ENCODE peak calls at places on chromosomes 7 and 10, in six cellular contexts. E, P, V, B, X and W are unnamed samples.

GRCh38 chr10:68576118-68576517 is 16.0 kb downstream of the TET1 start:
- DNase-seq in E (no peak), P (no peak), V (no peak), B (no peak), X (no peak), W (no peak)

GRCh38 chr7:11430112-11430511 is 401.9 kb downstream of the THSD7A start:
- DNase-seq in E (no peak), P (no peak), V (no peak), B (no peak), X (no peak), W (no peak)

GRCh38 chr7:90599892-90600555 is 3.9 kb downstream of the CDK14 start:
- DNase-seq in E (no peak), P (no peak), V (no peak), B (peak; percentile 86), X (no peak), W (no peak)

GRCh38 chr7:99929730-99930053 is 272 bp upstream of the GJC3 start:
- DNase-seq in E (no peak), P (no peak), V (no peak), B (no peak), X (no peak), W (no peak)

GRCh38 chr10:111384556-111384955 is 307.7 kb downstream of the ADRA2A start:
- DNase-seq in E (no peak), P (no peak), V (no peak), B (no peak), X (no peak), W (no peak)

GRCh38 chr7:19988860-19989259 is 215.4 kb upstream of the TMEM196 start:
- DNase-seq in E (no peak), P (no peak), V (no peak), B (no peak), X (no peak), W (no peak)

GRCh38 chr7:116999316-116999715 is 46.0 kb downstream of the ST7 start:
- DNase-seq in E (no peak), P (no peak), V (no peak), B (no peak), X (no peak), W (no peak)

GRCh38 chr10:110311357-110311949 is 6.7 kb upstream of the SMNDC1 start:
- DNase-seq in E (no peak), P (peak; percentile 61), V (peak; percentile 79), B (peak; percentile 86), X (peak; percentile 47), W (peak; percentile 67)

GRCh38 chr7:80324032-80324431 is 187.8 kb downstream of the GNAT3 start:
- DNase-seq in E (no peak), P (peak; percentile 59), V (no peak), B (no peak), X (no peak), W (no peak)

GRCh38 chr7:148738737-148739535 is 40.2 kb downstream of the CUL1 start:
- DNase-seq in E (no peak), P (no peak), V (no peak), B (no peak), X (no peak), W (no peak)

GRCh38 chr10:20007426-20007825 is 191.2 kb downstream of the PLXDC2 start:
- DNase-seq in E (no peak), P (no peak), V (no peak), B (no peak), X (no peak), W (no peak)

GRCh38 chr7:148238926-148239325 is 351.6 kb upstream of the C7orf33 start:
- DNase-seq in E (no peak), P (no peak), V (no peak), B (no peak), X (no peak), W (no peak)

GRCh38 chr10:3741688-3742461 is 43.1 kb downstream of the KLF6 start:
- DNase-seq in E (no peak), P (peak; percentile 57), V (no peak), B (no peak), X (no peak), W (no peak)

GRCh38 chr7:76294344-76295024 is 8.0 kb upstream of the HSPB1 start:
- DNase-seq in E (peak; percentile 98), P (peak; percentile 92), V (peak; percentile 96), B (peak; percentile 97), X (peak; percentile 98), W (peak; percentile 99)

GRCh38 chr7:78601728-78602127 is 803.2 kb downstream of the PHTF2 start:
- DNase-seq in E (no peak), P (no peak), V (no peak), B (no peak), X (no peak), W (no peak)

GRCh38 chr7:71925663-71926062 is 486.5 kb downstream of the CALN1 start:
- DNase-seq in E (no peak), P (no peak), V (peak; percentile 21), B (no peak), X (no peak), W (no peak)

GRCh38 chr10:103564799-103565365 is 71.4 kb downstream of the NEURL1 start:
- DNase-seq in E (no peak), P (no peak), V (peak; percentile 43), B (peak; percentile 57), X (peak; percentile 62), W (peak; percentile 55)

GRCh38 chr10:117616179-117616578 is 73.6 kb downstream of the EMX2 start:
- DNase-seq in E (no peak), P (no peak), V (no peak), B (no peak), X (no peak), W (no peak)

GRCh38 chr10:101817542-101818118 is 614 bp downstream of the OGA start:
- DNase-seq in E (peak; percentile 91), P (peak; percentile 84), V (peak; percentile 91), B (peak; percentile 89), X (peak; percentile 95), W (peak; percentile 82)

GRCh38 chr10:124941823-124942222 is at the start of gene ZRANB1:
- DNase-seq in E (no peak), P (no peak), V (no peak), B (no peak), X (no peak), W (no peak)

GRCh38 chr7:32335107-32335506 is 155.1 kb downstream of the LSM5 start:
- DNase-seq in E (no peak), P (no peak), V (peak; percentile 16), B (no peak), X (no peak), W (no peak)

GRCh38 chr7:90766814-90767564 is 170.9 kb downstream of the CDK14 start:
- DNase-seq in E (peak; percentile 61), P (no peak), V (peak; percentile 29), B (peak; percentile 61), X (peak; percentile 64), W (peak; percentile 91)

GRCh38 chr10:29712108-29712507 is 77.3 kb upstream of the SVIL start:
- DNase-seq in E (no peak), P (no peak), V (no peak), B (peak; percentile 83), X (no peak), W (no peak)

GRCh38 chr7:154744226-154744860 is 258.6 kb downstream of the PAXIP1 start:
- DNase-seq in E (no peak), P (no peak), V (peak; percentile 21), B (peak; percentile 64), X (peak; percentile 29), W (peak; percentile 66)

GRCh38 chr7:85512802-85513201 is 325.9 kb upstream of the SEMA3D start:
- DNase-seq in E (no peak), P (no peak), V (no peak), B (peak; percentile 14), X (no peak), W (no peak)

DNA sequence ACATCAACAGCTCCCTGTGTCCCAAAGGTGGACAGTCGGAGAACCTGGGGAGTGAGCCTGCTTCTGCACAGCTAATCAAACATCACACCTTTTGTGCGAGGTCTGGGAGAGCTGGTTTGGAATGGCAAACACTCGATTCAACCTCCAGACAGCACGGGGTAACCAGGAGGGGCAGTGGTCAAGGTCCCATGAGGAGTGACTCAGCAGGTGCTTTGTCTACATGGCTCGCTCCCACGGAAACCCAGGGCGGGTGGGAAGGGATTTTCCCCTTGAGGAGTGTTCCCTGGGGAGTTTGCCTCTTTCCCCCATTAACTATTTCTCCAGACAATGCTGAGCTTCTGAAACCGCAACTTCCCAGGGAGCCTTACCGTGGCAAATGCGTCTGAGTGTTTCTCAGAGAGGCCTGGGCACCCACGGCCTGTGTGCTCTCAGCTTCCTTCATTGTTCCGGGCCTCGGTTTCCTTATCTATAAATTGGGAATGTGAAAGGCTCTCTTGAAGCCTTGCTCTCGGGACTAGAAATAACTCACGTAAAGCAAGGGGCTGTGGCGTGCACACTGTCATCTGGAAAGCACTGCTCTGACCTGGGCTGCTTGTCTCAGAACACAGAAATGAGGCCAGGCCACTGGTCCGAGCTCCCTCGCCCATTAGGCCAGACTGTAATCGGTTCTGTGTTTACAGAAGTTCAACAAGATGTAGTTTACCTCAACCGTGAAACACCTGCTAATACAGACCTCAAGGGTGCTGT is 14.0 kb upstream of the GTPBP4 start:
- DNase-seq in E (no peak), P (peak; percentile 84), V (peak; percentile 36), B (peak; percentile 35), X (no peak), W (peak; percentile 33)
- H3K4me1 ChIP-seq in E (peaks cover 11% of the 10 kb centered on the region), P (peaks cover 51% of the 10 kb centered on the region), V (peaks cover 24% of the 10 kb centered on the region), B (peaks cover 16% of the 10 kb centered on the region), X (no peaks in the 10 kb centered on the region), W (peaks cover 21% of the 10 kb centered on the region)

DNA sequence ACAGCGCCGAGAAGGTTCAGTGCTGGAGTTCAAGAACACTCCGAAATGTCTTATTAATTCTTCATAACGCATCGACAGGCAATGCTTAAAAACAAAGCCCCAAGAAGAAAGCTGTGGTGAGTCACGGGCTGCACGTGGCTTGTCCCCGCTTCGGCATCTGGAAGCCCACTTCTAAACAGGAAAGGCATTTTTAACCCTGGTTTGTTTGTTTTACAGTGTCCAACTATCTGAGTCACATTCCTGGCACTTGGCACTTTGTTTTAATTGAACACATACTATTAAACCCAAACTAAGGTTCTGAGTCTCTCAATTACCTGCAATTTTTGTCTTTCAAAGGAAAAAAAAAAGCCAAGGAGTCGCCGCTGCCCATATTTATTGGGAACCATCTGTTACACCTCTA is 49.9 kb upstream of the MGMT start:
- DNase-seq in E (no peak), P (no peak), V (no peak), B (peak; percentile 35), X (peak; percentile 16), W (no peak)
- H3K27ac ChIP-seq in E (peak overlapping the region; percentile 57), P (no peak overlapping the region), V (no peak overlapping the region), B (no peak overlapping the region), X (no peak overlapping the region), W (no peak overlapping the region)

GRCh38 chr10:59959619-59960018 is 53.3 kb upstream of the CCDC6 start:
- DNase-seq in E (no peak), P (no peak), V (no peak), B (no peak), X (no peak), W (no peak)
- H3K9me3 ChIP-seq in E (no peaks in the 10 kb centered on the region), P (no peaks in the 10 kb centered on the region), V (no peaks in the 10 kb centered on the region), B (no peaks in the 10 kb centered on the region), X (no peaks in the 10 kb centered on the region), W (no peaks in the 10 kb centered on the region)

DNA sequence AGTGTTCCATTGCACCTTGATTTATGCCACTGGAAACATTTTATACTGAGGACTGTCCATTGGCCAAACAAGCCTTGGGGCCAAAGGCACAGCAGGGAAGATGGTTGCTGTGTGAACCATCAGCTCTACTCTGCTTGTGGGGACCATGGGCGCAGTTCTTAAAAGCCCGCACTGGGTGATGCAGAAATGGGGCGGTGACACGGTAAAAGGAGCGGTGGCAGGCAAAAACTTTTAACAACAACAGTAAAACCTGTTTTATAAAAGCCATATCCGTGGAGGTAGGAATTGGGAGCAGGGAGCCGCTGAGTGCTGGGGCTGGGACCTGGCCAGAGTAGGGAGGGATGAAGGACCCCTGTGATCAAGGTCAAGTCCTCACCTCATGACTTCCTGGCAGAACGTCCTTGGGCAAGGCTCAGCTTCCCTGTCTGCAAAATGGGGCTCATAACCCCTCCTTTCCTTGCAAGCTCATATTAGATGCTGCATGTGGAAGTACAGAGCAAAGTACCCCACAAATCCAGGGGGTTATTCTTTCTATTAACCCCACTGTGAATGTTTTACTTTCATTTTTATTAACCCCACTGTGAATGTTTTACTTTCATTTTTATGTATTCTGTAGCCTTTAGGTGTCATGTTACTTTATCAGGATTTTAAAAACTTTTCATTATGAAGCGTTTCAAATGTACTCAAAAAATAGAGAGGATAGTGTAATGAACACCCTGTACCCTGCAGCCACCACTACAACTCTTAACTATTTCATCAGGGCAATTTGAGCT is 78.3 kb downstream of the GRK5 start:
- DNase-seq in E (no peak), P (no peak), V (no peak), B (peak; percentile 45), X (no peak), W (no peak)
- H3K4me1 ChIP-seq in E (peaks cover 100% of the 10 kb centered on the region), P (peaks cover 8% of the 10 kb centered on the region), V (peaks cover 25% of the 10 kb centered on the region), B (peaks cover 62% of the 10 kb centered on the region), X (no peaks in the 10 kb centered on the region), W (peaks cover 11% of the 10 kb centered on the region)